ENCODE peak calls at places on chromosomes 12 and 14, in eight cellular contexts. X, W, U, N, I, R, Q and J are unnamed samples.

GRCh38 chr12:16788888-16789790 is 183.2 kb upstream of the LMO3 start:
- DNase-seq in X (no peak), W (peak), U (no peak), N (no peak), I (no peak), R (no peak), Q (no peak), J (no peak)

GRCh38 chr12:77120695-77121094 is 55.3 kb upstream of the E2F7 start:
- DNase-seq in X (no peak), W (no peak), U (no peak), N (no peak), I (no peak), R (no peak), Q (peak), J (no peak)

GRCh38 chr12:84512751-84513150 is 399.8 kb downstream of the SLC6A15 start:
- DNase-seq in X (no peak), W (no peak), U (no peak), N (no peak), I (no peak), R (no peak), Q (no peak), J (no peak)

GRCh38 chr14:89419973-89420482 is 3.0 kb upstream of the FOXN3 start:
- DNase-seq in X (no peak), W (no peak), U (no peak), N (no peak), I (no peak), R (no peak), Q (no peak), J (no peak)

GRCh38 chr12:6644903-6645302 is 2.3 kb downstream of the ACRBP start:
- DNase-seq in X (peak), W (no peak), U (no peak), N (no peak), I (peak), R (no peak), Q (no peak), J (no peak)

GRCh38 chr12:304815-305214 is 42.2 kb upstream of the SLC6A13 start:
- DNase-seq in X (no peak), W (no peak), U (no peak), N (no peak), I (no peak), R (no peak), Q (peak), J (no peak)

GRCh38 chr12:122868471-122869177 is 27.3 kb downstream of the VPS37B start:
- DNase-seq in X (no peak), W (no peak), U (no peak), N (no peak), I (no peak), R (no peak), Q (no peak), J (no peak)

GRCh38 chr12:90260136-90260535 is 551.5 kb upstream of the ATP2B1 start:
- DNase-seq in X (no peak), W (no peak), U (no peak), N (no peak), I (no peak), R (no peak), Q (no peak), J (no peak)